ENCODE peak calls at places on chromosomes 11 and 22, in four cellular contexts. R is BJ, U is lower leg skin, X is Calu3. L is an unnamed sample.

GRCh38 chr11:7196396-7197146 is 55.1 kb upstream of the SYT9 start:
- DNase-seq in R (no peak), U (no peak), X (no peak), L (no peak)

GRCh38 chr22:45124176-45124857 is 39.4 kb upstream of the NUP50 start:
- DNase-seq in R (no peak), U (no peak), X (no peak), L (no peak)

GRCh38 chr11:112620621-112621394 is 340.4 kb upstream of the NCAM1 start:
- DNase-seq in R (no peak), U (no peak), X (peak; percentile 60), L (no peak)

GRCh38 chr22:23638611-23639010 is 6.5 kb upstream of the DRICH1 start:
- DNase-seq in R (no peak), U (no peak), X (no peak), L (no peak)

GRCh38 chr11:65395961-65396530 is 9.6 kb downstream of the FRMD8 start:
- DNase-seq in R (no peak), U (no peak), X (no peak), L (no peak)

GRCh38 chr22:31945478-31945815 is 1.1 kb downstream of the YWHAH start:
- DNase-seq in R (no peak), U (no peak), X (no peak), L (no peak)

GRCh38 chr22:49329636-49330035 is 498.0 kb downstream of the BRD1 start:
- DNase-seq in R (no peak), U (no peak), X (no peak), L (peak; percentile 63)

GRCh38 chr11:95849087-95849825 is 59.0 kb downstream of the CEP57 start:
- DNase-seq in R (peak; percentile 27), U (peak; percentile 30), X (peak; percentile 38), L (no peak)

GRCh38 chr11:46421257-46421880 is 29.8 kb upstream of the CHRM4 start:
- DNase-seq in R (no peak), U (no peak), X (no peak), L (peak; percentile 46)

GRCh38 chr11:102850973-102851745 is 7.8 kb upstream of the MMP3 start:
- DNase-seq in R (peak; percentile 90), U (no peak), X (no peak), L (no peak)

GRCh38 chr11:102256251-102256650 is 61.0 kb upstream of the BIRC3 start:
- DNase-seq in R (no peak), U (peak; percentile 71), X (no peak), L (no peak)

GRCh38 chr11:129380413-129380812 is 4.8 kb downstream of the BARX2 start:
- DNase-seq in R (no peak), U (no peak), X (no peak), L (no peak)

GRCh38 chr22:33328789-33329296 is 270.7 kb upstream of the SYN3 start:
- DNase-seq in R (no peak), U (no peak), X (peak; percentile 69), L (no peak)

GRCh38 chr22:41687901-41688364 is 734 bp downstream of the SNU13 start:
- DNase-seq in R (no peak), U (no peak), X (no peak), L (no peak)

GRCh38 chr22:41535244-41535643 is 9.0 kb downstream of the POLR3H start:
- DNase-seq in R (no peak), U (no peak), X (no peak), L (no peak)

GRCh38 chr22:49517721-49518120 is 310.0 kb downstream of the BRD1 start:
- DNase-seq in R (no peak), U (no peak), X (no peak), L (no peak)

GRCh38 chr11:110434952-110435779 is 5.4 kb downstream of the FDX1 start:
- DNase-seq in R (no peak), U (no peak), X (peak; percentile 56), L (no peak)

GRCh38 chr11:126833020-126833419 is 167.6 kb downstream of the KIRREL3 start:
- DNase-seq in R (no peak), U (no peak), X (no peak), L (no peak)

GRCh38 chr11:12777208-12777874 is 103.1 kb downstream of the TEAD1 start:
- DNase-seq in R (peak; percentile 57), U (no peak), X (no peak), L (no peak)

GRCh38 chr22:50048066-50048765 is 9.9 kb downstream of the TTLL8 start:
- DNase-seq in R (no peak), U (no peak), X (no peak), L (no peak)

GRCh38 chr11:75673977-75674582 is 5.2 kb upstream of the MAP6 start:
- DNase-seq in R (no peak), U (no peak), X (no peak), L (no peak)

GRCh38 chr11:71563401-71563800 is 2.0 kb upstream of the KRTAP5-10 start:
- DNase-seq in R (no peak), U (no peak), X (peak; percentile 30), L (no peak)

GRCh38 chr11:4090258-4090657 is 4.3 kb upstream of the RRM1 start:
- DNase-seq in R (no peak), U (no peak), X (no peak), L (no peak)
- TF ChIP-seq CTCF in R (no peak), U (no peak), X (no peak), L (no peak)

GRCh38 chr11:67273260-67273990 is 7.2 kb downstream of the GRK2 start:
- DNase-seq in R (no peak), U (no peak), X (no peak), L (no peak)

GRCh38 chr11:67274768-67275605 is 8.7 kb downstream of the GRK2 start:
- DNase-seq in R (no peak), U (no peak), X (no peak), L (no peak)

GRCh38 chr11:67277231-67277961 is 11.1 kb downstream of the GRK2 start:
- DNase-seq in R (no peak), U (peak; percentile 90), X (no peak), L (no peak)

GRCh38 chr11:67276821-67277230 is 10.6 kb downstream of the GRK2 start:
- DNase-seq in R (no peak), U (no peak), X (no peak), L (no peak)

GRCh38 chr11:67275606-67276409 is 9.5 kb downstream of the GRK2 start:
- DNase-seq in R (no peak), U (no peak), X (no peak), L (no peak)
- TF ChIP-seq CTCF in R (no peak), U (no peak), X (no peak), L (no peak)

GRCh38 chr11:121063728-121064127 is 37.3 kb upstream of the TECTA start:
- DNase-seq in R (no peak), U (no peak), X (no peak), L (no peak)
- TF ChIP-seq CTCF in R (peak; percentile 31), U (no peak), X (no peak), L (peak; percentile 33)

DNA sequence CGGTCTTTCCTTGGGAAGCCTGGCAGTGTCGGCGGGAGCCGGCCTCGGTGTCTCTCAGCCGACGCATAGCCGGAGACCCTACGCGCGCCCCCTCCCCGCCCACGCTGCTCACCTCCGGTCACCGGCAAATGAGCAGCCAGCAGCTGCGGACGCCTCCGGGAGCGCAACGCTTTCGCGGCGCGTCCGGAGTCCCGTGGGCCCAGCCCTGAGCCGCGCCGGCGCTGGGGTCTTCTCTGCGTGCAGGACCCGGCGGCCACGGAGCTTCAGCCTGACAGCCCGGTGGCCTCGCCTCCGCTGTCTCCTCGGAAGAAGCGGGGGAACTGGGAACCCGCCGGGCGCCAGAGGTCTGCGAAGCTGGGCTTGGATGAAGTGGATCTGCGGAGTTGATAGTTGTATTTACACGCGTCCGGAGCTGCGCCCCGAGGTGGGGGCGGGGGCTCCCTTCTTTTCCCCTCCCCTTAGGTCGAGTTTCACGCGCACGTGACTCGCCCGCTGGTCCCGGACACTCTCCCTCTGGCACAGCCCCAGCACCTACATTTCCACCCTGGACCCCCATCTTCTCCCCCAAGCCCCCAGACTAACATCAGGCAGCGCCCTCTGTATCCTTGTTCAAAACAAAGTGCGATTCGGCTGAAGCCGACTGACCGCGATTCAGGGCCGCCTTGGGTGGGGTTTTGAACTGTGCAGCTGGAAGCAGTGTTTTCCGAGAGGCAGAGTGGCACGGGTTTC is at the start of gene SLC43A1:
- DNase-seq in R (no peak), U (no peak), X (peak; percentile 49), L (no peak)
- TF ChIP-seq CTCF in R (no peak), U (no peak), X (no peak), L (peak; percentile 11)

L was measured in osteocyte.